ENCODE peak calls at places on chromosomes 1 and 21, in seven cellular contexts. Y is activated CD4-positive, alpha-beta T cell treated with anti-CD3 and anti-CD28 coated beads, Interleukin-2, amount 50 U/mL, for 1 hour; K is Calu3; H is foreskin keratinocyte; I is spleen; Z is GM06990; J is uterus. R is an unnamed sample.

GRCh38 chr1:89615676-89616598 is 17.0 kb upstream of the LRRC8C start:
- DNase-seq in Y (no peak), K (peak; percentile 19), H (peak; percentile 63), I (no peak), Z (no peak), J (no peak), R (peak; percentile 31)

GRCh38 chr1:3834701-3835100 is 22.3 kb downstream of the CEP104 start:
- DNase-seq in Y (no peak), K (no peak), H (no peak), I (no peak), Z (no peak), J (no peak), R (no peak)

GRCh38 chr1:55700359-55701130 is 485.4 kb upstream of the USP24 start:
- DNase-seq in Y (no peak), K (no peak), H (no peak), I (no peak), Z (no peak), J (no peak), R (peak; percentile 83)

GRCh38 chr1:72557446-72558049 is 275.2 kb upstream of the NEGR1 start:
- DNase-seq in Y (no peak), K (peak; percentile 36), H (peak; percentile 11), I (no peak), Z (no peak), J (no peak), R (peak; percentile 38)

GRCh38 chr21:37551406-37552355 is 185.1 kb downstream of the DYRK1A start:
- DNase-seq in Y (no peak), K (no peak), H (no peak), I (no peak), Z (no peak), J (peak; percentile 51), R (peak; percentile 26)

GRCh38 chr1:213122514-213122929 is 71.5 kb downstream of the RPS6KC1 start:
- DNase-seq in Y (no peak), K (peak; percentile 20), H (peak; percentile 35), I (no peak), Z (peak; percentile 18), J (no peak), R (peak; percentile 55)

GRCh38 chr21:39518055-39518844 is 66.5 kb downstream of the SH3BGR start:
- DNase-seq in Y (peak; percentile 27), K (peak; percentile 61), H (peak; percentile 36), I (no peak), Z (no peak), J (peak; percentile 38), R (peak; percentile 55)

GRCh38 chr1:59178339-59178744 is 118.6 kb upstream of the FGGY start:
- DNase-seq in Y (no peak), K (no peak), H (no peak), I (no peak), Z (no peak), J (peak; percentile 67), R (peak; percentile 49)

GRCh38 chr1:34412597-34413392 is 236.1 kb downstream of the C1orf94 start:
- DNase-seq in Y (no peak), K (no peak), H (no peak), I (no peak), Z (no peak), J (no peak), R (no peak)

GRCh38 chr1:179820216-179820970 is 57.2 kb downstream of the TOR1AIP2 start:
- DNase-seq in Y (no peak), K (no peak), H (no peak), I (peak; percentile 68), Z (no peak), J (no peak), R (no peak)

GRCh38 chr1:173413271-173413707 is 63.8 kb upstream of the PRDX6 start:
- DNase-seq in Y (no peak), K (no peak), H (no peak), I (peak; percentile 79), Z (peak; percentile 76), J (no peak), R (no peak)

GRCh38 chr1:240093120-240093961 is 1.7 kb downstream of the FMN2 start:
- DNase-seq in Y (no peak), K (no peak), H (no peak), I (no peak), Z (no peak), J (no peak), R (peak; percentile 75)

GRCh38 chr1:12600880-12601633 is 17.0 kb downstream of the DHRS3 start:
- DNase-seq in Y (peak; percentile 65), K (peak; percentile 52), H (no peak), I (no peak), Z (no peak), J (no peak), R (peak; percentile 33)

GRCh38 chr1:109156916-109157385 is 43.0 kb downstream of the ELAPOR1 start:
- DNase-seq in Y (no peak), K (peak; percentile 26), H (no peak), I (no peak), Z (no peak), J (no peak), R (no peak)

GRCh38 chr21:42236693-42237092 is 17.8 kb downstream of the ABCG1 start:
- DNase-seq in Y (no peak), K (no peak), H (no peak), I (no peak), Z (no peak), J (no peak), R (no peak)

GRCh38 chr1:174913225-174913903 is 86.4 kb upstream of the CACYBP start:
- DNase-seq in Y (no peak), K (no peak), H (no peak), I (no peak), Z (no peak), J (no peak), R (no peak)

GRCh38 chr1:192805832-192806323 is 3.0 kb upstream of the RGS2 start:
- DNase-seq in Y (no peak), K (peak; percentile 53), H (peak; percentile 84), I (no peak), Z (peak; percentile 36), J (no peak), R (peak; percentile 88)

GRCh38 chr1:41830711-41831110 is 88.0 kb downstream of the HIVEP3 start:
- DNase-seq in Y (no peak), K (no peak), H (no peak), I (no peak), Z (no peak), J (no peak), R (peak; percentile 11)

GRCh38 chr1:19250629-19251304 is 557 bp downstream of the EMC1 start:
- DNase-seq in Y (no peak), K (no peak), H (peak; percentile 6), I (no peak), Z (no peak), J (no peak), R (peak; percentile 4)

GRCh38 chr1:3483801-3484444 is 29.5 kb downstream of the ARHGEF16 start:
- DNase-seq in Y (peak; percentile 37), K (peak; percentile 63), H (peak; percentile 58), I (no peak), Z (no peak), J (no peak), R (peak; percentile 49)

GRCh38 chr1:1907098-1907736 is 7.8 kb upstream of the CALML6 start:
- DNase-seq in Y (no peak), K (no peak), H (peak; percentile 91), I (peak; percentile 84), Z (peak; percentile 75), J (no peak), R (peak; percentile 18)

GRCh38 chr1:155178441-155179106 is 4.9 kb downstream of the TRIM46 start:
- DNase-seq in Y (no peak), K (no peak), H (no peak), I (peak; percentile 70), Z (no peak), J (no peak), R (no peak)

GRCh38 chr1:84300991-84301758 is at the start of gene SAMD13:
- DNase-seq in Y (peak; percentile 42), K (peak; percentile 67), H (peak; percentile 49), I (no peak), Z (no peak), J (peak; percentile 81), R (peak; percentile 50)

GRCh38 chr1:201326710-201327109 is 43.4 kb downstream of the PKP1 start:
- DNase-seq in Y (no peak), K (no peak), H (no peak), I (peak; percentile 45), Z (no peak), J (no peak), R (no peak)

GRCh38 chr1:201894343-201895119 is 5.8 kb downstream of the SHISA4 start:
- DNase-seq in Y (no peak), K (no peak), H (no peak), I (no peak), Z (no peak), J (peak; percentile 43), R (peak; percentile 40)

GRCh38 chr1:57188169-57188568 is 222.4 kb upstream of the C8B start:
- DNase-seq in Y (no peak), K (no peak), H (peak; percentile 35), I (no peak), Z (no peak), J (no peak), R (no peak)

GRCh38 chr21:42165901-42166300 is 53.0 kb upstream of the ABCG1 start:
- DNase-seq in Y (no peak), K (no peak), H (no peak), I (no peak), Z (no peak), J (no peak), R (no peak)

GRCh38 chr21:25535811-25536210 is 71.5 kb downstream of the MRPL39 start:
- DNase-seq in Y (no peak), K (no peak), H (no peak), I (no peak), Z (no peak), J (no peak), R (no peak)

GRCh38 chr1:36285450-36286101 is 20.6 kb upstream of the SH3D21 start:
- DNase-seq in Y (peak; percentile 61), K (peak; percentile 65), H (peak; percentile 65), I (no peak), Z (no peak), J (peak; percentile 80), R (peak; percentile 86)

GRCh38 chr1:39102537-39103320 is 76.6 kb downstream of the NDUFS5 start:
- DNase-seq in Y (no peak), K (peak; percentile 41), H (peak; percentile 71), I (no peak), Z (peak; percentile 68), J (peak; percentile 58), R (peak; percentile 85)

GRCh38 chr1:205285391-205286101 is 36.0 kb downstream of the NUAK2 start:
- DNase-seq in Y (peak; percentile 53), K (no peak), H (no peak), I (peak; percentile 86), Z (peak; percentile 67), J (peak; percentile 50), R (peak; percentile 57)

GRCh38 chr1:24942789-24943188 is 12.7 kb upstream of the RUNX3 start:
- DNase-seq in Y (no peak), K (no peak), H (no peak), I (no peak), Z (no peak), J (no peak), R (no peak)